ENCODE peak calls at places on chromosomes 1 and 21, in six cellular contexts. One of them, this sample, is unnamed.

GRCh38 chr1:9808459-9808858 is 15.3 kb downstream of the CLSTN1 start:
- DNase-seq in natural killer cell: no peak
- DNase-seq in DMS 273 treated with DMSO at 0.1 percent for 48 hours: no peak
- DNase-seq in Calu3: no peak
- DNase-seq in pancreas: no peak
- DNase-seq in brain microvascular endothelial cell: no peak
- DNase-seq in this sample: no peak

GRCh38 chr1:118101445-118101844 is 83.6 kb downstream of the SPAG17 start:
- DNase-seq in natural killer cell: no peak
- DNase-seq in DMS 273 treated with DMSO at 0.1 percent for 48 hours: no peak
- DNase-seq in Calu3: no peak
- DNase-seq in pancreas: no peak
- DNase-seq in brain microvascular endothelial cell: no peak
- DNase-seq in this sample: no peak

GRCh38 chr21:29219165-29219770 is 79.5 kb upstream of the BACH1 start:
- DNase-seq in natural killer cell: no peak
- DNase-seq in DMS 273 treated with DMSO at 0.1 percent for 48 hours: no peak
- DNase-seq in Calu3: peak; percentile 9
- DNase-seq in pancreas: peak; percentile 29
- DNase-seq in brain microvascular endothelial cell: no peak
- DNase-seq in this sample: no peak

GRCh38 chr1:91851130-91852010 is 34.6 kb downstream of the TGFBR3 start:
- DNase-seq in natural killer cell: no peak
- DNase-seq in DMS 273 treated with DMSO at 0.1 percent for 48 hours: peak; percentile 53
- DNase-seq in Calu3: peak; percentile 63
- DNase-seq in pancreas: peak; percentile 74
- DNase-seq in brain microvascular endothelial cell: peak; percentile 51
- DNase-seq in this sample: no peak

GRCh38 chr1:114270255-114271117 is 116.8 kb upstream of the SYT6 start:
- DNase-seq in natural killer cell: no peak
- DNase-seq in DMS 273 treated with DMSO at 0.1 percent for 48 hours: no peak
- DNase-seq in Calu3: no peak
- DNase-seq in pancreas: no peak
- DNase-seq in brain microvascular endothelial cell: no peak
- DNase-seq in this sample: no peak

GRCh38 chr1:240719953-240720700 is 108.2 kb upstream of the GREM2 start:
- DNase-seq in natural killer cell: no peak
- DNase-seq in DMS 273 treated with DMSO at 0.1 percent for 48 hours: no peak
- DNase-seq in Calu3: no peak
- DNase-seq in pancreas: no peak
- DNase-seq in brain microvascular endothelial cell: no peak
- DNase-seq in this sample: no peak

GRCh38 chr1:2095981-2096736 is 45.9 kb downstream of the PRKCZ start:
- DNase-seq in natural killer cell: no peak
- DNase-seq in DMS 273 treated with DMSO at 0.1 percent for 48 hours: no peak
- DNase-seq in Calu3: no peak
- DNase-seq in pancreas: no peak
- DNase-seq in brain microvascular endothelial cell: no peak
- DNase-seq in this sample: no peak

GRCh38 chr1:145960468-145961108 is 2.8 kb upstream of the LIX1L start:
- DNase-seq in natural killer cell: peak; percentile 47
- DNase-seq in DMS 273 treated with DMSO at 0.1 percent for 48 hours: no peak
- DNase-seq in Calu3: peak; percentile 63
- DNase-seq in pancreas: peak; percentile 80
- DNase-seq in brain microvascular endothelial cell: no peak
- DNase-seq in this sample: peak; percentile 56

GRCh38 chr1:172145231-172145651 is 275.2 kb upstream of the C1orf105 start:
- DNase-seq in natural killer cell: no peak
- DNase-seq in DMS 273 treated with DMSO at 0.1 percent for 48 hours: no peak
- DNase-seq in Calu3: no peak
- DNase-seq in pancreas: no peak
- DNase-seq in brain microvascular endothelial cell: peak; percentile 55
- DNase-seq in this sample: no peak

GRCh38 chr1:117146570-117147340 is 25.2 kb upstream of the TRIM45 start:
- DNase-seq in natural killer cell: no peak
- DNase-seq in DMS 273 treated with DMSO at 0.1 percent for 48 hours: peak; percentile 28
- DNase-seq in Calu3: peak; percentile 63
- DNase-seq in pancreas: no peak
- DNase-seq in brain microvascular endothelial cell: peak; percentile 94
- DNase-seq in this sample: no peak

GRCh38 chr1:152461544-152461943 is 47.5 kb upstream of the CRNN start:
- DNase-seq in natural killer cell: peak; percentile 51
- DNase-seq in DMS 273 treated with DMSO at 0.1 percent for 48 hours: peak; percentile 36
- DNase-seq in Calu3: peak; percentile 69
- DNase-seq in pancreas: peak; percentile 43
- DNase-seq in brain microvascular endothelial cell: peak; percentile 66
- DNase-seq in this sample: peak; percentile 34

GRCh38 chr21:31471865-31472264 is 127.8 kb upstream of the TIAM1 start:
- DNase-seq in natural killer cell: no peak
- DNase-seq in DMS 273 treated with DMSO at 0.1 percent for 48 hours: no peak
- DNase-seq in Calu3: no peak
- DNase-seq in pancreas: no peak
- DNase-seq in brain microvascular endothelial cell: no peak
- DNase-seq in this sample: no peak

GRCh38 chr21:34545079-34545884 is 33.3 kb upstream of the KCNE1 start:
- DNase-seq in natural killer cell: no peak
- DNase-seq in DMS 273 treated with DMSO at 0.1 percent for 48 hours: no peak
- DNase-seq in Calu3: peak; percentile 77
- DNase-seq in pancreas: no peak
- DNase-seq in brain microvascular endothelial cell: no peak
- DNase-seq in this sample: no peak

GRCh38 chr1:101520302-101520701 is 283.5 kb downstream of the S1PR1 start:
- DNase-seq in natural killer cell: no peak
- DNase-seq in DMS 273 treated with DMSO at 0.1 percent for 48 hours: peak; percentile 8
- DNase-seq in Calu3: peak; percentile 2
- DNase-seq in pancreas: no peak
- DNase-seq in brain microvascular endothelial cell: peak; percentile 26
- DNase-seq in this sample: no peak